ENCODE peak calls at places on chromosomes 7 and 10, in eight cellular contexts. N, U, W, V, S, R, X and L are unnamed samples.

GRCh38 chr7:22204312-22204711 is 152.6 kb downstream of the RAPGEF5 start:
- DNase-seq in N (no peak), S (no peak), X (no peak), W (no peak), U (no peak), V (no peak), R (no peak), L (no peak)

GRCh38 chr10:122072491-122072890 is 83.5 kb downstream of the TACC2 start:
- DNase-seq in R (no peak), W (no peak), S (no peak), X (no peak), U (no peak), V (no peak), N (no peak), L (no peak)

GRCh38 chr7:155007947-155008346 is 5.0 kb upstream of the PAXIP1 start:
- DNase-seq in R (peak), N (no peak), S (no peak), X (peak), U (no peak), V (peak), W (peak), L (peak)

GRCh38 chr10:131921191-131921590 is 20.4 kb downstream of the PPP2R2D start:
- DNase-seq in V (no peak), X (no peak), U (no peak), S (peak), R (no peak), N (no peak), W (no peak), L (no peak)

GRCh38 chr7:55177068-55177530 is 158.3 kb downstream of the EGFR start:
- DNase-seq in W (no peak), S (no peak), U (peak), V (no peak), X (no peak), N (no peak), R (no peak), L (no peak)

GRCh38 chr7:155398944-155399343 is 59.0 kb upstream of the EN2 start:
- DNase-seq in V (no peak), W (no peak), S (no peak), X (no peak), U (no peak), N (no peak), R (no peak), L (no peak)

GRCh38 chr10:47192273-47192672 is 107.7 kb upstream of the GDF10 start:
- DNase-seq in X (no peak), W (no peak), V (no peak), U (no peak), S (no peak), N (no peak), R (no peak), L (no peak)

GRCh38 chr10:130243015-130243414 is 106.8 kb downstream of the GLRX3 start:
- DNase-seq in U (no peak), N (no peak), W (no peak), X (no peak), S (no peak), R (no peak), V (no peak), L (no peak)

GRCh38 chr7:82335927-82336326 is 107.7 kb downstream of the CACNA2D1 start:
- DNase-seq in X (no peak), R (peak), W (no peak), U (no peak), V (no peak), N (no peak), S (no peak), L (no peak)

GRCh38 chr7:66877577-66878300 is 43.3 kb upstream of the TMEM248 start:
- DNase-seq in S (no peak), U (no peak), N (no peak), X (no peak), W (no peak), V (no peak), R (peak), L (no peak)

GRCh38 chr10:80472234-80473095 is 18.4 kb downstream of the TSPAN14 start:
- DNase-seq in V (no peak), N (no peak), R (peak), U (peak), S (no peak), W (no peak), X (no peak), L (no peak)

GRCh38 chr10:49379596-49380410 is 16.1 kb downstream of the DRGX start:
- DNase-seq in V (no peak), U (no peak), N (no peak), S (no peak), W (no peak), R (no peak), X (no peak), L (no peak)

GRCh38 chr10:123636598-123637325 is 29.4 kb upstream of the GPR26 start:
- DNase-seq in X (no peak), W (no peak), R (peak), V (no peak), S (no peak), U (no peak), N (no peak), L (no peak)

GRCh38 chr10:52488606-52489485 is 174.8 kb downstream of the DKK1 start:
- DNase-seq in W (no peak), U (no peak), N (no peak), S (no peak), V (no peak), X (no peak), R (peak), L (peak)

GRCh38 chr7:73894851-73895441 is 34.0 kb downstream of the TMEM270 start:
- DNase-seq in V (no peak), R (peak), W (no peak), X (no peak), N (peak), S (no peak), U (peak), L (no peak)

GRCh38 chr7:103487419-103487818 is 41.4 kb upstream of the SLC26A5 start:
- DNase-seq in R (no peak), S (no peak), X (no peak), V (no peak), U (no peak), N (no peak), W (no peak), L (no peak)

GRCh38 chr10:105834261-105835059 is 1193.4 kb downstream of the SORCS3 start:
- DNase-seq in R (no peak), X (no peak), U (no peak), V (no peak), N (no peak), W (no peak), S (no peak), L (no peak)

GRCh38 chr7:70402069-70402468 is 729.9 kb upstream of the GALNT17 start:
- DNase-seq in X (no peak), U (no peak), W (no peak), S (no peak), N (no peak), V (no peak), R (no peak), L (no peak)

GRCh38 chr10:110509560-110509959 is 11.9 kb downstream of the DUSP5 start:
- DNase-seq in X (no peak), R (peak), U (no peak), S (no peak), N (no peak), W (no peak), V (no peak), L (no peak)

GRCh38 chr7:19051767-19052375 is 65.6 kb downstream of the TWIST1 start:
- DNase-seq in N (no peak), R (peak), W (no peak), X (peak), U (no peak), S (no peak), V (peak), L (peak)

GRCh38 chr7:24885305-24885704 is 94.7 kb downstream of the OSBPL3 start:
- DNase-seq in R (no peak), X (no peak), N (no peak), S (no peak), U (no peak), W (no peak), V (no peak), L (no peak)

GRCh38 chr10:108412323-108412722 is 1247.8 kb upstream of the SORCS1 start:
- DNase-seq in W (no peak), X (no peak), R (no peak), N (no peak), S (no peak), U (no peak), V (no peak), L (peak)

GRCh38 chr7:129781128-129781855 is 169.8 kb downstream of the NRF1 start:
- DNase-seq in V (peak), U (no peak), R (no peak), N (no peak), X (no peak), S (no peak), W (no peak), L (peak)

GRCh38 chr10:80408198-80409085 is at the start of gene PRXL2A:
- DNase-seq in R (peak), W (peak), U (peak), S (peak), N (peak), X (no peak), V (peak), L (peak)

DNA sequence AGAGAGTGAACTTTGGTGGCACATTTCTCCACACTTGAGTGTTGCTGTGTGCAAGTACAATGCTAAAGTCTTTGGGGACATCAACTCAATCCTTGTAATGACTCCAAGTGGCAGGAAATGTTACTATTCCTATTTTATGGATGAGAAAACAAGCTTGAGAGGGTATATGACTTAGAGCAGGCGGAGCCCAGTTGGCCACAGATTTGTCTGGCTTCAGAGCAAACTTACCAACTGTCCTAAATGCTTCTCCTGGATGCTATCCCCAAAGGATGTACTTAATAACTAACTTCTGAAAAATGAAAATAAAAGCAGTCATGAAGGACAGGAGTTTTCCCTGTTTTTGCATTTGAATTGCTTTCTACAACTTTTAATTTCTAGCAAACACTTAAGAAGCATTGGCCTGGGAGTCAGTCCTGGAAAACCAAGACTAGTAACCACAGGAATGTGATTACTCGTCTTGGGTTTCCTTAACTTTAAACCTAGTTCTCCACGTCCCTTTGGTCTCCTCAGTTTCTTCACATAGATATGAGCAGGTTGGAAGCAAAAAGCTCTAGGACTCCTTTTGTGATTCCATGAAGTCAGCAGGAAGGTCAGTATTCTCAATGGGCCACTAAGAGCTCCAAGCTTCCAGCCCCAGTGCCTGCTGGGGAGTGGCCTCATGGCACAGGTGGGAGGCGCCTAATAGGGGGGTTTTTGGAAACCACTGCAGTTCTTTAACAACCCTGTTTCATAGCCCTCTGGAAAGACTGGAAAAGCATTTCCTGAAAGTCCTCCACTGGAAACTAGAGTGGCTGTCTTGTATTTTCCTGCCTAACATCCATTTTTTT is 140.8 kb downstream of the GLCCI1 start:
- DNase-seq in W (no peak), S (no peak), R (peak), U (no peak), X (no peak), V (no peak), N (no peak), L (no peak)
- H3K4me3 ChIP-seq in W (no peak), S (no peak), R (no peak), U (no peak), X (no peak), V (no peak), N (no peak), L (no peak)

GRCh38 chr7:86949779-86950260 is 109.6 kb downstream of the ELAPOR2 start:
- DNase-seq in V (no peak), X (no peak), R (no peak), W (no peak), U (no peak), S (no peak), N (no peak), L (no peak)
- H3K4me3 ChIP-seq in V (no peak), X (no peak), R (no peak), W (no peak), U (no peak), S (no peak), N (no peak), L (no peak)

GRCh38 chr7:151921451-151921850 is 34.8 kb upstream of the GALNTL5 start:
- DNase-seq in W (no peak), S (no peak), V (no peak), X (no peak), U (no peak), R (no peak), N (no peak), L (no peak)

GRCh38 chr7:151924508-151924907 is 31.7 kb upstream of the GALNTL5 start:
- DNase-seq in S (peak), U (no peak), N (no peak), W (no peak), R (no peak), V (no peak), X (no peak), L (no peak)

GRCh38 chr7:151925446-151926335 is 30.6 kb upstream of the GALNTL5 start:
- DNase-seq in N (peak), R (peak), W (no peak), V (no peak), X (no peak), U (no peak), S (peak), L (no peak)

GRCh38 chr7:151924001-151924400 is 32.2 kb upstream of the GALNTL5 start:
- DNase-seq in V (no peak), W (no peak), U (no peak), X (no peak), R (no peak), S (no peak), N (no peak), L (no peak)

GRCh38 chr7:151923097-151923876 is 33.0 kb upstream of the GALNTL5 start:
- DNase-seq in S (no peak), R (peak), N (peak), V (no peak), W (no peak), U (no peak), X (no peak), L (no peak)
- H3K4me3 ChIP-seq in S (no peak), R (no peak), N (no peak), V (no peak), W (no peak), U (no peak), X (no peak), L (no peak)

GRCh38 chr7:151631149-151631967 is 111.7 kb upstream of the RHEB start:
- DNase-seq in U (no peak), N (no peak), V (no peak), R (no peak), S (no peak), X (no peak), W (peak), L (peak)

GRCh38 chr7:151628846-151629604 is 109.3 kb upstream of the RHEB start:
- DNase-seq in V (no peak), U (no peak), S (no peak), N (no peak), W (no peak), R (no peak), X (no peak), L (no peak)

GRCh38 chr7:151629873-151630272 is 110.2 kb upstream of the RHEB start:
- DNase-seq in U (no peak), X (no peak), N (no peak), S (no peak), W (no peak), V (no peak), R (no peak), L (no peak)

GRCh38 chr7:151631968-151632749 is 112.5 kb upstream of the RHEB start:
- DNase-seq in X (no peak), U (peak), N (peak), S (peak), W (peak), R (peak), V (peak), L (peak)

GRCh38 chr7:151630349-151630748 is 110.7 kb upstream of the RHEB start:
- DNase-seq in N (no peak), R (no peak), V (no peak), W (no peak), S (no peak), X (no peak), U (no peak), L (no peak)
- H3K4me3 ChIP-seq in N (no peak), R (no peak), V (no peak), W (no peak), S (peak), X (peak), U (peak), L (peak)

GRCh38 chr10:101224060-101224909 is 5.0 kb downstream of the LBX1 start:
- DNase-seq in S (no peak), R (no peak), V (no peak), U (no peak), X (no peak), W (no peak), N (no peak), L (no peak)
- H3K4me3 ChIP-seq in S (no peak), R (no peak), V (no peak), U (no peak), X (peak), W (no peak), N (no peak), L (no peak)

GRCh38 chr10:17214991-17215781 is 12.9 kb upstream of the VIM start:
- DNase-seq in X (no peak), U (no peak), N (no peak), S (no peak), W (no peak), V (no peak), R (peak), L (no peak)
- H3K4me3 ChIP-seq in X (peak), U (no peak), N (no peak), S (no peak), W (no peak), V (no peak), R (peak), L (no peak)

GRCh38 chr10:69090687-69091450 is 3.0 kb downstream of the SRGN start:
- DNase-seq in N (no peak), X (no peak), W (no peak), R (peak), U (no peak), V (no peak), S (no peak), L (no peak)
- H3K4me3 ChIP-seq in N (peak), X (peak), W (peak), R (no peak), U (peak), V (peak), S (peak), L (peak)

GRCh38 chr7:138785587-138786437 is 12.0 kb upstream of the TMEM213 start:
- DNase-seq in V (no peak), X (no peak), W (no peak), S (no peak), U (no peak), N (no peak), R (no peak), L (no peak)
- H3K4me3 ChIP-seq in V (no peak), X (no peak), W (no peak), S (no peak), U (no peak), N (no peak), R (no peak), L (no peak)

GRCh38 chr10:10873289-10873688 is 144.4 kb upstream of the CELF2 start:
- DNase-seq in S (no peak), N (no peak), R (no peak), V (no peak), W (no peak), U (no peak), X (no peak), L (no peak)

GRCh38 chr10:10871312-10871711 is 146.4 kb upstream of the CELF2 start:
- DNase-seq in V (no peak), N (no peak), R (no peak), S (no peak), U (no peak), X (no peak), W (no peak), L (no peak)

GRCh38 chr10:10872035-10872673 is 145.5 kb upstream of the CELF2 start:
- DNase-seq in U (no peak), S (no peak), N (no peak), R (peak), V (no peak), X (no peak), W (no peak), L (no peak)

GRCh38 chr10:10873915-10874314 is 143.8 kb upstream of the CELF2 start:
- DNase-seq in R (no peak), X (no peak), V (no peak), U (no peak), W (no peak), S (no peak), N (no peak), L (no peak)

GRCh38 chr10:10872706-10873276 is 144.9 kb upstream of the CELF2 start:
- DNase-seq in R (peak), V (no peak), S (no peak), N (no peak), W (no peak), U (no peak), X (no peak), L (no peak)
- H3K4me3 ChIP-seq in R (no peak), V (no peak), S (no peak), N (no peak), W (no peak), U (no peak), X (no peak), L (no peak)